ENCODE peak calls at places on chromosomes 7 and 10, in four cellular contexts. O is GM03348, W is KBM-7, D is AG10803. U is an unnamed sample.

GRCh38 chr10:44153901-44154670 is 230.8 kb downstream of the CXCL12 start:
- DNase-seq in W (no peak), O (peak; percentile 27), D (peak; percentile 66), U (no peak)

GRCh38 chr7:13802651-13803050 is 186.8 kb downstream of the ETV1 start:
- DNase-seq in W (no peak), D (no peak), O (no peak), U (no peak)

GRCh38 chr7:124276005-124276606 is 243.2 kb upstream of the TMEM229A start:
- DNase-seq in W (peak; percentile 56), O (no peak), D (no peak), U (peak; percentile 81)

GRCh38 chr7:137771679-137772078 is 75.1 kb downstream of the DGKI start:
- DNase-seq in O (peak; percentile 68), W (no peak), D (peak; percentile 92), U (no peak)

GRCh38 chr10:8242295-8242872 is 187.9 kb downstream of the GATA3 start:
- DNase-seq in O (no peak), D (no peak), W (no peak), U (no peak)

GRCh38 chr10:95457319-95457886 is 103.8 kb downstream of the SORBS1 start:
- DNase-seq in D (no peak), W (no peak), O (no peak), U (no peak)

GRCh38 chr10:122140477-122140902 is 130.6 kb upstream of the BTBD16 start:
- DNase-seq in D (peak; percentile 58), O (peak; percentile 30), W (no peak), U (no peak)

GRCh38 chr7:34373940-34374339 is 284.1 kb upstream of the NPSR1 start:
- DNase-seq in W (no peak), D (peak; percentile 74), O (peak; percentile 45), U (no peak)

GRCh38 chr7:98702021-98702420 is 84.9 kb downstream of the NPTX2 start:
- DNase-seq in D (no peak), O (no peak), W (no peak), U (no peak)

GRCh38 chr7:112292162-112292561 is 85.7 kb downstream of the ZNF277 start:
- DNase-seq in W (no peak), D (no peak), O (no peak), U (no peak)

GRCh38 chr7:139827042-139827441 is 2.0 kb upstream of the TBXAS1 start:
- DNase-seq in O (no peak), W (no peak), D (no peak), U (no peak)

GRCh38 chr7:36129048-36129534 is 24.0 kb upstream of the EEPD1 start:
- DNase-seq in D (peak; percentile 45), W (no peak), O (peak; percentile 38), U (peak; percentile 6)

GRCh38 chr7:108455833-108456677 is at the start of gene NRCAM:
- DNase-seq in W (peak; percentile 41), D (peak; percentile 17), O (peak; percentile 55), U (no peak)

GRCh38 chr7:18532813-18533212 is 37.3 kb downstream of the HDAC9 start:
- DNase-seq in O (no peak), D (no peak), W (no peak), U (no peak)

U was measured in OCI-M1.